ENCODE peak calls at places on chromosomes 5 and 9, in five cellular contexts. M is stimulated activated CD4-positive, alpha-beta T cell treated with anti-CD3 and anti-CD28 coated beads, TNF-alpha, amount 100 ng/mL, for 48 hours; X is H7; V is GM20000; N is hypothalamus. B is an unnamed sample.

GRCh38 chr5:141590127-141590526 is 28.7 kb downstream of the DIAPH1 start:
- DNase-seq in M (no peak), X (no peak), V (no peak), N (no peak), B (no peak)

GRCh38 chr9:88497224-88497623 is 37.8 kb upstream of the NXNL2 start:
- DNase-seq in M (no peak), X (no peak), V (no peak), N (no peak), B (no peak)

GRCh38 chr5:178301641-178302040 is 69.0 kb upstream of the PHYKPL start:
- DNase-seq in M (no peak), X (no peak), V (no peak), N (no peak), B (no peak)

GRCh38 chr5:77367733-77368132 is 124.4 kb downstream of the WDR41 start:
- DNase-seq in M (no peak), X (no peak), V (no peak), N (no peak), B (no peak)

GRCh38 chr9:83066771-83067170 is 3.8 kb upstream of the RASEF start:
- DNase-seq in M (no peak), X (no peak), V (no peak), N (no peak), B (no peak)

GRCh38 chr5:68378204-68378830 is 162.8 kb downstream of the PIK3R1 start:
- DNase-seq in M (no peak), X (no peak), V (peak), N (no peak), B (no peak)

GRCh38 chr5:156237361-156237760 is 89.6 kb upstream of the SGCD start:
- DNase-seq in M (no peak), X (no peak), V (no peak), N (no peak), B (no peak)

GRCh38 chr5:31581498-31582099 is 49.5 kb downstream of the C5orf22 start:
- DNase-seq in M (no peak), X (no peak), V (peak), N (no peak), B (no peak)

GRCh38 chr5:61002616-61003015 is 57.6 kb downstream of the NDUFAF2 start:
- DNase-seq in M (no peak), X (no peak), V (no peak), N (no peak), B (no peak)

GRCh38 chr5:141513627-141514329 is 24.9 kb downstream of the PCDHGC5 start:
- DNase-seq in M (peak), X (peak), V (no peak), N (peak), B (peak)

GRCh38 chr9:93225892-93226291 is 42.0 kb downstream of the WNK2 start:
- DNase-seq in M (no peak), X (no peak), V (no peak), N (no peak), B (no peak)

GRCh38 chr5:38556115-38556598 is 289 bp downstream of the LIFR start:
- DNase-seq in M (no peak), X (no peak), V (no peak), N (no peak), B (no peak)

GRCh38 chr9:89849096-89849495 is 244.3 kb downstream of the GADD45G start:
- DNase-seq in M (no peak), X (no peak), V (no peak), N (no peak), B (no peak)

GRCh38 chr5:120640793-120641192 is 176.7 kb downstream of the PRR16 start:
- DNase-seq in M (no peak), X (no peak), V (no peak), N (no peak), B (no peak)

GRCh38 chr9:132094314-132094791 is 14.7 kb upstream of the MED27 start:
- DNase-seq in M (no peak), X (no peak), V (no peak), N (no peak), B (no peak)

GRCh38 chr9:20681467-20681866 is 2.6 kb upstream of the FOCAD start:
- DNase-seq in M (no peak), X (no peak), V (no peak), N (no peak), B (no peak)

GRCh38 chr5:76472338-76473336 is 69.6 kb downstream of the IQGAP2 start:
- DNase-seq in M (no peak), X (no peak), V (no peak), N (no peak), B (no peak)

GRCh38 chr5:148912146-148912545 is 85.7 kb downstream of the ADRB2 start:
- DNase-seq in M (no peak), X (no peak), V (no peak), N (no peak), B (no peak)

GRCh38 chr5:126363658-126364057 is 59.6 kb upstream of the GRAMD2B start:
- DNase-seq in M (no peak), X (no peak), V (no peak), N (no peak), B (no peak)

GRCh38 chr5:116442095-116442534 is 132.5 kb downstream of the SEMA6A start:
- DNase-seq in M (no peak), X (no peak), V (no peak), N (peak), B (no peak)

GRCh38 chr9:100465270-100465669 is 7.7 kb upstream of the TMEFF1 start:
- DNase-seq in M (no peak), X (no peak), V (no peak), N (no peak), B (no peak)

GRCh38 chr5:175656966-175657365 is 905 bp upstream of the HRH2 start:
- DNase-seq in M (no peak), X (no peak), V (no peak), N (no peak), B (no peak)

GRCh38 chr9:136189394-136190236 is 15.3 kb downstream of the LHX3 start:
- DNase-seq in M (no peak), X (peak), V (no peak), N (no peak), B (no peak)

GRCh38 chr9:11749396-11749795 is 943.8 kb upstream of the TYRP1 start:
- DNase-seq in M (no peak), X (no peak), V (no peak), N (no peak), B (no peak)

GRCh38 chr9:38068616-38068865 is 486 bp downstream of the SHB start:
- DNase-seq in M (peak), X (no peak), V (peak), N (no peak), B (no peak)

GRCh38 chr5:159084053-159084452 is 15.7 kb downstream of the EBF1 start:
- DNase-seq in M (no peak), X (no peak), V (no peak), N (no peak), B (no peak)